ENCODE peak calls at places on chromosomes 13 and 19, in ten cellular contexts. One of them, this sample, is unnamed.

GRCh38 chr19:3492919-3493318 is 7.6 kb downstream of the DOHH start:
- DNase-seq in hepatocyte: no peak
- DNase-seq in heart right ventricle: no peak
- DNase-seq in IMR-90: no peak
- DNase-seq in Caco-2: no peak
- DNase-seq in upper lobe of right lung: no peak
- DNase-seq in CD8-positive, alpha-beta memory T cell: no peak
- DNase-seq in astrocyte: no peak
- DNase-seq in CD8-positive, alpha-beta T cell: no peak
- DNase-seq in fibroblast of lung: no peak
- DNase-seq in this sample: no peak

GRCh38 chr13:114078501-114079451 is 53.6 kb downstream of the RASA3 start:
- DNase-seq in CD8-positive, alpha-beta T cell: no peak
- DNase-seq in hepatocyte: peak; percentile 34
- DNase-seq in heart right ventricle: no peak
- DNase-seq in IMR-90: peak; percentile 84
- DNase-seq in upper lobe of right lung: peak; percentile 65
- DNase-seq in CD8-positive, alpha-beta memory T cell: no peak
- DNase-seq in astrocyte: peak; percentile 92
- DNase-seq in fibroblast of lung: peak; percentile 93
- DNase-seq in Caco-2: no peak
- DNase-seq in this sample: no peak

GRCh38 chr19:47227347-47228167 is 3.4 kb downstream of the BBC3 start:
- DNase-seq in IMR-90: peak; percentile 94
- DNase-seq in CD8-positive, alpha-beta T cell: no peak
- DNase-seq in CD8-positive, alpha-beta memory T cell: peak; percentile 30
- DNase-seq in fibroblast of lung: peak; percentile 92
- DNase-seq in astrocyte: peak; percentile 86
- DNase-seq in upper lobe of right lung: peak; percentile 95
- DNase-seq in Caco-2: peak; percentile 95
- DNase-seq in heart right ventricle: peak; percentile 89
- DNase-seq in hepatocyte: peak; percentile 92
- DNase-seq in this sample: peak; percentile 95

GRCh38 chr13:77353980-77354379 is 27.1 kb upstream of the MYCBP2 start:
- DNase-seq in IMR-90: no peak
- DNase-seq in fibroblast of lung: no peak
- DNase-seq in upper lobe of right lung: no peak
- DNase-seq in Caco-2: no peak
- DNase-seq in heart right ventricle: no peak
- DNase-seq in CD8-positive, alpha-beta memory T cell: no peak
- DNase-seq in astrocyte: no peak
- DNase-seq in CD8-positive, alpha-beta T cell: no peak
- DNase-seq in hepatocyte: no peak
- DNase-seq in this sample: no peak

GRCh38 chr13:100898431-100898830 is 223.8 kb upstream of the TMTC4 start:
- DNase-seq in CD8-positive, alpha-beta memory T cell: no peak
- DNase-seq in IMR-90: peak; percentile 11
- DNase-seq in fibroblast of lung: no peak
- DNase-seq in CD8-positive, alpha-beta T cell: no peak
- DNase-seq in upper lobe of right lung: no peak
- DNase-seq in Caco-2: no peak
- DNase-seq in astrocyte: no peak
- DNase-seq in heart right ventricle: no peak
- DNase-seq in hepatocyte: no peak
- DNase-seq in this sample: no peak

GRCh38 chr13:39401091-39401647 is 201.8 kb downstream of the LHFPL6 start:
- DNase-seq in Caco-2: no peak
- DNase-seq in upper lobe of right lung: no peak
- DNase-seq in IMR-90: no peak
- DNase-seq in CD8-positive, alpha-beta T cell: no peak
- DNase-seq in fibroblast of lung: no peak
- DNase-seq in heart right ventricle: no peak
- DNase-seq in hepatocyte: no peak
- DNase-seq in CD8-positive, alpha-beta memory T cell: no peak
- DNase-seq in astrocyte: no peak
- DNase-seq in this sample: no peak

GRCh38 chr19:53504903-53505302 is 33.0 kb upstream of the ZNF331 start:
- DNase-seq in CD8-positive, alpha-beta memory T cell: no peak
- DNase-seq in hepatocyte: peak; percentile 61
- DNase-seq in heart right ventricle: no peak
- DNase-seq in CD8-positive, alpha-beta T cell: no peak
- DNase-seq in astrocyte: no peak
- DNase-seq in upper lobe of right lung: no peak
- DNase-seq in fibroblast of lung: no peak
- DNase-seq in IMR-90: no peak
- DNase-seq in Caco-2: no peak
- DNase-seq in this sample: no peak

GRCh38 chr19:2288743-2289713 is 7.1 kb upstream of the PEAK3 start:
- DNase-seq in CD8-positive, alpha-beta T cell: no peak
- DNase-seq in CD8-positive, alpha-beta memory T cell: no peak
- DNase-seq in hepatocyte: no peak
- DNase-seq in heart right ventricle: no peak
- DNase-seq in Caco-2: no peak
- DNase-seq in astrocyte: no peak
- DNase-seq in fibroblast of lung: no peak
- DNase-seq in upper lobe of right lung: no peak
- DNase-seq in IMR-90: no peak
- DNase-seq in this sample: no peak

DNA sequence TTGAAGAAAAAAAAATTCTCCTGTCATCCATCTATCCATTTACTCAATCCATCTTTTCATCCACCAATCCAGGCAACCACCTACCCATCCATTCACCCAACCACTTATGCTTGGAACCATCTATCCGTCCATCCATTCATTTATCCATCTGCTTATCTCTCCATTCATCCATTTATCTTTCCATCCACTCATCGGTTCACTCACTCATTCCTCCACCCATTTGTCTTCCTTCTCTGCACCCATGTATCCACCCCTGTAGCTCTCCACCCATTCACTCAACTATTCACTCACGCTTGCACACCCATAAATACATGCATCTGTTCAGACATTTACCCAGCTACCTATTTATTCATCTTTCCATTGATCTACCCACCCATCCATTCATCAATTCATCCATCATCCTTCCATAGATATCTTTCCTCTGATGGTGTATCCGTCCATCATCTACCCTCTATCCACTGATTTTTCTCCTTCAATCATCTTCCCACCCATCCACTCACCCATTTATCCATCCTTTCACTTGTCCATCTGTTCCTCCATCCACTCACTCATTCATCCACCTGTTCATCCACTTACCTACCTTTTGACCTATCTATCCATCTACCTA is 9.5 kb downstream of the NPHS1 start:
- DNase-seq in upper lobe of right lung: no peak
- DNase-seq in heart right ventricle: no peak
- DNase-seq in Caco-2: no peak
- DNase-seq in CD8-positive, alpha-beta memory T cell: no peak
- DNase-seq in fibroblast of lung: no peak
- DNase-seq in IMR-90: no peak
- DNase-seq in hepatocyte: no peak
- DNase-seq in astrocyte: no peak
- DNase-seq in CD8-positive, alpha-beta T cell: no peak
- DNase-seq in this sample: no peak
- H3K27me3 ChIP-seq in upper lobe of right lung: peaks cover 44% of the 10 kb centered on the region
- H3K27me3 ChIP-seq in heart right ventricle: peaks cover 26% of the 10 kb centered on the region
- H3K27me3 ChIP-seq in Caco-2: no peaks in the 10 kb centered on the region
- H3K27me3 ChIP-seq in CD8-positive, alpha-beta memory T cell: peaks cover 29% of the 10 kb centered on the region
- H3K27me3 ChIP-seq in fibroblast of lung: peaks cover 29% of the 10 kb centered on the region
- H3K27me3 ChIP-seq in IMR-90: peaks cover 35% of the 10 kb centered on the region
- H3K27me3 ChIP-seq in hepatocyte: peaks cover 43% of the 10 kb centered on the region
- H3K27me3 ChIP-seq in astrocyte: peaks cover 28% of the 10 kb centered on the region
- H3K27me3 ChIP-seq in CD8-positive, alpha-beta T cell: peaks cover 27% of the 10 kb centered on the region
- H3K27me3 ChIP-seq in this sample: peaks cover 4% of the 10 kb centered on the region

GRCh38 chr19:18121166-18121565 is 23.6 kb downstream of the MAST3 start:
- DNase-seq in upper lobe of right lung: no peak
- DNase-seq in hepatocyte: no peak
- DNase-seq in Caco-2: no peak
- DNase-seq in fibroblast of lung: no peak
- DNase-seq in heart right ventricle: no peak
- DNase-seq in CD8-positive, alpha-beta memory T cell: no peak
- DNase-seq in IMR-90: no peak
- DNase-seq in CD8-positive, alpha-beta T cell: no peak
- DNase-seq in astrocyte: no peak
- DNase-seq in this sample: no peak

GRCh38 chr19:18118420-18119242 is 21.1 kb downstream of the MAST3 start:
- DNase-seq in astrocyte: no peak
- DNase-seq in CD8-positive, alpha-beta T cell: no peak
- DNase-seq in hepatocyte: no peak
- DNase-seq in heart right ventricle: no peak
- DNase-seq in upper lobe of right lung: no peak
- DNase-seq in CD8-positive, alpha-beta memory T cell: no peak
- DNase-seq in Caco-2: no peak
- DNase-seq in fibroblast of lung: peak; percentile 17
- DNase-seq in IMR-90: peak; percentile 18
- DNase-seq in this sample: no peak

GRCh38 chr19:18117692-18118378 is 20.3 kb downstream of the MAST3 start:
- DNase-seq in hepatocyte: peak; percentile 97
- DNase-seq in heart right ventricle: peak; percentile 94
- DNase-seq in CD8-positive, alpha-beta T cell: peak; percentile 93
- DNase-seq in astrocyte: peak; percentile 41
- DNase-seq in Caco-2: peak; percentile 95
- DNase-seq in upper lobe of right lung: peak; percentile 97
- DNase-seq in CD8-positive, alpha-beta memory T cell: peak; percentile 97
- DNase-seq in IMR-90: peak; percentile 73
- DNase-seq in fibroblast of lung: peak; percentile 70
- DNase-seq in this sample: peak; percentile 93

GRCh38 chr19:18120127-18120526 is 22.5 kb downstream of the MAST3 start:
- DNase-seq in CD8-positive, alpha-beta memory T cell: no peak
- DNase-seq in hepatocyte: no peak
- DNase-seq in astrocyte: no peak
- DNase-seq in Caco-2: no peak
- DNase-seq in fibroblast of lung: no peak
- DNase-seq in upper lobe of right lung: no peak
- DNase-seq in heart right ventricle: no peak
- DNase-seq in IMR-90: no peak
- DNase-seq in CD8-positive, alpha-beta T cell: no peak
- DNase-seq in this sample: no peak

DNA sequence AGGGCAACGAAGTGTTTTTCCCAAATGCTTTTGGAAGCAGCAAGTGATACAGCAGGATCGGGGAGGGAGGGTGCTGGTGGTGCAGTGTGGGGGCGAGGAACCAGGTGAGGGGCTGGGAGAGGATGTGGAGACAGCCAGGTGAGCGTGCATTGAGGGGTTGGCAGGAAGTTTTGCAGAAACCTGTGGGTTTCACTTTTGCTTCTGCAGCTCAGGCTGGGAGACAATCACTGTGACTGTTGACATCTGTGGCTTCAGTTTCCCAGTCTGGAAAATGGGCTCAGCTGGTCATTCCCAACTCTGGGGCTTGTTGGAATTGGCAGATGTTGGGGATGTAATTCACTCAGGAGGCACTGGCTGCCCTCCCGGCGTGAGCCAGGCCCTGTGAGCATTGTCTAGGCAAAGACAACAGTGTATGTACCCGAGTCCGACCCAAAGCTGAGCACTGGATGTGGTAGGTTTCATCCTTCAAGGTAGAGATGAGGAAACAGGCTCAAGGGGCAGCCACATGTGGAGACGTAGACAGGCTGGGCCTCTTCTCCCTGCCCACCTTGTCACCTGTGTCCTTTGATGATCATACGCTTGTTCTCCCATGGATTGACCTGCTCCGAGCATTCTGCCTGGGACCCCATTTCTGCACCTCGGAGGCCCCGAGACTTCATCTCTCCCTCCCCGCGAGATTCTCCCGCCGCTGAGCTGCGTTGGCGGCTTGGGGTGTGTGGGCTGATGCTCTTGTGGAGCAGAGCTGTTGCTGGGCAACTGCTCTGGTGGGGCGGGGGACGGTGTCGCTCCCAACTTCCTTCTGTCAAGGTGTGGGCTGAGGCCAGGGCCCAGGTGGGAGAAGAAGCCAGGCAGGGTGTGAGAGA is 21.9 kb downstream of the MAST3 start:
- DNase-seq in CD8-positive, alpha-beta T cell: peak; percentile 32
- DNase-seq in Caco-2: no peak
- DNase-seq in heart right ventricle: no peak
- DNase-seq in IMR-90: no peak
- DNase-seq in hepatocyte: no peak
- DNase-seq in CD8-positive, alpha-beta memory T cell: peak; percentile 38
- DNase-seq in upper lobe of right lung: no peak
- DNase-seq in fibroblast of lung: no peak
- DNase-seq in astrocyte: no peak
- DNase-seq in this sample: no peak
- H3K4me3 ChIP-seq in CD8-positive, alpha-beta T cell: peak overlapping the region; percentile 58
- H3K4me3 ChIP-seq in Caco-2: no peak overlapping the region
- H3K4me3 ChIP-seq in heart right ventricle: peak overlapping the region; percentile 89
- H3K4me3 ChIP-seq in IMR-90: no peak overlapping the region
- H3K4me3 ChIP-seq in hepatocyte: no peak overlapping the region
- H3K4me3 ChIP-seq in CD8-positive, alpha-beta memory T cell: peak overlapping the region; percentile 91
- H3K4me3 ChIP-seq in upper lobe of right lung: peak overlapping the region; percentile 74
- H3K4me3 ChIP-seq in fibroblast of lung: no peak overlapping the region
- H3K4me3 ChIP-seq in astrocyte: no peak overlapping the region
- H3K4me3 ChIP-seq in this sample: no peak overlapping the region

GRCh38 chr19:5068251-5069090 is 99.6 kb downstream of the KDM4B start:
- DNase-seq in CD8-positive, alpha-beta T cell: no peak
- DNase-seq in CD8-positive, alpha-beta memory T cell: no peak
- DNase-seq in upper lobe of right lung: no peak
- DNase-seq in Caco-2: no peak
- DNase-seq in fibroblast of lung: no peak
- DNase-seq in heart right ventricle: no peak
- DNase-seq in astrocyte: no peak
- DNase-seq in IMR-90: no peak
- DNase-seq in hepatocyte: no peak
- DNase-seq in this sample: no peak

GRCh38 chr19:5072115-5072514 is 103.2 kb downstream of the KDM4B start:
- DNase-seq in upper lobe of right lung: no peak
- DNase-seq in CD8-positive, alpha-beta T cell: no peak
- DNase-seq in fibroblast of lung: no peak
- DNase-seq in astrocyte: no peak
- DNase-seq in CD8-positive, alpha-beta memory T cell: no peak
- DNase-seq in IMR-90: no peak
- DNase-seq in hepatocyte: no peak
- DNase-seq in Caco-2: no peak
- DNase-seq in heart right ventricle: no peak
- DNase-seq in this sample: no peak

GRCh38 chr19:5070922-5071321 is 102.0 kb downstream of the KDM4B start:
- DNase-seq in upper lobe of right lung: no peak
- DNase-seq in Caco-2: no peak
- DNase-seq in IMR-90: no peak
- DNase-seq in CD8-positive, alpha-beta memory T cell: no peak
- DNase-seq in CD8-positive, alpha-beta T cell: no peak
- DNase-seq in astrocyte: no peak
- DNase-seq in hepatocyte: no peak
- DNase-seq in heart right ventricle: no peak
- DNase-seq in fibroblast of lung: no peak
- DNase-seq in this sample: no peak

GRCh38 chr19:5071579-5071978 is 102.7 kb downstream of the KDM4B start:
- DNase-seq in Caco-2: no peak
- DNase-seq in upper lobe of right lung: no peak
- DNase-seq in heart right ventricle: no peak
- DNase-seq in CD8-positive, alpha-beta memory T cell: no peak
- DNase-seq in fibroblast of lung: no peak
- DNase-seq in IMR-90: no peak
- DNase-seq in CD8-positive, alpha-beta T cell: no peak
- DNase-seq in hepatocyte: no peak
- DNase-seq in astrocyte: no peak
- DNase-seq in this sample: no peak

GRCh38 chr19:5070390-5070789 is 101.5 kb downstream of the KDM4B start:
- DNase-seq in astrocyte: no peak
- DNase-seq in CD8-positive, alpha-beta memory T cell: no peak
- DNase-seq in fibroblast of lung: no peak
- DNase-seq in heart right ventricle: no peak
- DNase-seq in CD8-positive, alpha-beta T cell: no peak
- DNase-seq in Caco-2: no peak
- DNase-seq in upper lobe of right lung: no peak
- DNase-seq in hepatocyte: no peak
- DNase-seq in IMR-90: no peak
- DNase-seq in this sample: no peak
- H3K4me1 ChIP-seq in astrocyte: no peaks in the 10 kb centered on the region
- H3K4me1 ChIP-seq in CD8-positive, alpha-beta memory T cell: peaks cover 7% of the 10 kb centered on the region
- H3K4me1 ChIP-seq in fibroblast of lung: no peaks in the 10 kb centered on the region
- H3K4me1 ChIP-seq in heart right ventricle: peaks cover 8% of the 10 kb centered on the region
- H3K4me1 ChIP-seq in CD8-positive, alpha-beta T cell: peaks cover 14% of the 10 kb centered on the region
- H3K4me1 ChIP-seq in Caco-2: no peaks in the 10 kb centered on the region
- H3K4me1 ChIP-seq in upper lobe of right lung: peaks cover 6% of the 10 kb centered on the region
- H3K4me1 ChIP-seq in hepatocyte: no peaks in the 10 kb centered on the region
- H3K4me1 ChIP-seq in IMR-90: no peaks in the 10 kb centered on the region
- H3K4me1 ChIP-seq in this sample: no peaks in the 10 kb centered on the region

GRCh38 chr19:48396010-48396870 is 2.8 kb downstream of the GRIN2D start:
- DNase-seq in IMR-90: no peak
- DNase-seq in fibroblast of lung: no peak
- DNase-seq in Caco-2: no peak
- DNase-seq in CD8-positive, alpha-beta memory T cell: no peak
- DNase-seq in astrocyte: no peak
- DNase-seq in heart right ventricle: no peak
- DNase-seq in upper lobe of right lung: no peak
- DNase-seq in CD8-positive, alpha-beta T cell: no peak
- DNase-seq in hepatocyte: no peak
- DNase-seq in this sample: peak; percentile 46

GRCh38 chr19:48398329-48399235 is 5.1 kb downstream of the GRIN2D start:
- DNase-seq in fibroblast of lung: peak; percentile 85
- DNase-seq in upper lobe of right lung: peak; percentile 91
- DNase-seq in IMR-90: peak; percentile 41
- DNase-seq in heart right ventricle: peak; percentile 82
- DNase-seq in CD8-positive, alpha-beta memory T cell: peak; percentile 82
- DNase-seq in hepatocyte: peak; percentile 90
- DNase-seq in CD8-positive, alpha-beta T cell: peak; percentile 78
- DNase-seq in Caco-2: peak; percentile 95
- DNase-seq in astrocyte: peak; percentile 64
- DNase-seq in this sample: no peak

GRCh38 chr19:48397263-48397635 is 3.8 kb downstream of the GRIN2D start:
- DNase-seq in upper lobe of right lung: no peak
- DNase-seq in Caco-2: no peak
- DNase-seq in hepatocyte: no peak
- DNase-seq in IMR-90: no peak
- DNase-seq in heart right ventricle: no peak
- DNase-seq in astrocyte: no peak
- DNase-seq in fibroblast of lung: no peak
- DNase-seq in CD8-positive, alpha-beta T cell: no peak
- DNase-seq in CD8-positive, alpha-beta memory T cell: no peak
- DNase-seq in this sample: no peak

GRCh38 chr19:48396871-48397176 is 3.4 kb downstream of the GRIN2D start:
- DNase-seq in fibroblast of lung: no peak
- DNase-seq in heart right ventricle: no peak
- DNase-seq in IMR-90: no peak
- DNase-seq in hepatocyte: no peak
- DNase-seq in Caco-2: no peak
- DNase-seq in CD8-positive, alpha-beta memory T cell: no peak
- DNase-seq in CD8-positive, alpha-beta T cell: no peak
- DNase-seq in upper lobe of right lung: no peak
- DNase-seq in astrocyte: no peak
- DNase-seq in this sample: no peak

GRCh38 chr19:48397636-48398328 is 4.3 kb downstream of the GRIN2D start:
- DNase-seq in Caco-2: no peak
- DNase-seq in hepatocyte: no peak
- DNase-seq in upper lobe of right lung: no peak
- DNase-seq in CD8-positive, alpha-beta memory T cell: no peak
- DNase-seq in astrocyte: no peak
- DNase-seq in IMR-90: no peak
- DNase-seq in heart right ventricle: no peak
- DNase-seq in CD8-positive, alpha-beta T cell: no peak
- DNase-seq in fibroblast of lung: no peak
- DNase-seq in this sample: no peak
- H3K27me3 ChIP-seq in Caco-2: no peaks in the 10 kb centered on the region
- H3K27me3 ChIP-seq in hepatocyte: peaks cover 50% of the 10 kb centered on the region
- H3K27me3 ChIP-seq in upper lobe of right lung: peaks cover 51% of the 10 kb centered on the region
- H3K27me3 ChIP-seq in CD8-positive, alpha-beta memory T cell: peaks cover 27% of the 10 kb centered on the region
- H3K27me3 ChIP-seq in astrocyte: peaks cover 14% of the 10 kb centered on the region
- H3K27me3 ChIP-seq in IMR-90: peaks cover 52% of the 10 kb centered on the region
- H3K27me3 ChIP-seq in heart right ventricle: peaks cover 25% of the 10 kb centered on the region
- H3K27me3 ChIP-seq in CD8-positive, alpha-beta T cell: peaks cover 24% of the 10 kb centered on the region
- H3K27me3 ChIP-seq in fibroblast of lung: peaks cover 32% of the 10 kb centered on the region
- H3K27me3 ChIP-seq in this sample: peaks cover 40% of the 10 kb centered on the region